ENCODE peak calls at places on chromosome 2, in seven cellular contexts. M, O, Y, U, X, H and G are unnamed samples.
A peak's percentile ranks its signal among the peaks of the same experiment; 100 is the strongest.

GRCh38 chr2:64166212-64166611 is 22.0 kb upstream of the PELI1 start:
- DNase-seq in M (no peak), O (no peak), Y (no peak), U (no peak), X (no peak), H (no peak), G (no peak)

GRCh38 chr2:127558911-127559310 is 23.4 kb downstream of the MYO7B start:
- DNase-seq in M (no peak), O (no peak), Y (no peak), U (no peak), X (no peak), H (peak; percentile 28), G (no peak)

GRCh38 chr2:10272464-10272863 is 30.2 kb upstream of the HPCAL1 start:
- DNase-seq in M (no peak), O (peak; percentile 33), Y (no peak), U (no peak), X (no peak), H (peak; percentile 14), G (no peak)

GRCh38 chr2:153872311-153873061 is 764 bp downstream of the GALNT13 start:
- DNase-seq in M (no peak), O (peak; percentile 37), Y (no peak), U (no peak), X (no peak), H (peak; percentile 61), G (no peak)

GRCh38 chr2:113980946-113981345 is 91.1 kb downstream of the ACTR3 start:
- DNase-seq in M (no peak), O (no peak), Y (peak; percentile 35), U (no peak), X (peak; percentile 90), H (no peak), G (no peak)

GRCh38 chr2:219570194-219570923 is 980 bp downstream of the OBSL1 start:
- DNase-seq in M (peak; percentile 36), O (peak; percentile 88), Y (no peak), U (no peak), X (peak; percentile 14), H (no peak), G (no peak)

GRCh38 chr2:8413589-8414135 is 268.2 kb upstream of the ID2 start:
- DNase-seq in M (no peak), O (no peak), Y (no peak), U (no peak), X (peak; percentile 35), H (no peak), G (no peak)

GRCh38 chr2:20213651-20214565 is 11.0 kb downstream of the SDC1 start:
- DNase-seq in M (no peak), O (no peak), Y (no peak), U (no peak), X (no peak), H (peak; percentile 67), G (no peak)

GRCh38 chr2:177383935-177384334 is 8.6 kb upstream of the AGPS start:
- DNase-seq in M (no peak), O (no peak), Y (no peak), U (no peak), X (no peak), H (no peak), G (no peak)

GRCh38 chr2:68980956-68981355 is 6.5 kb downstream of the GKN1 start:
- DNase-seq in M (no peak), O (no peak), Y (no peak), U (no peak), X (no peak), H (no peak), G (no peak)

GRCh38 chr2:47309952-47310800 is 92.8 kb upstream of the MSH2 start:
- DNase-seq in M (peak; percentile 69), O (no peak), Y (no peak), U (no peak), X (peak; percentile 76), H (peak; percentile 84), G (no peak)

GRCh38 chr2:59167514-59167913 is 926.4 kb upstream of the FANCL start:
- DNase-seq in M (no peak), O (peak; percentile 5), Y (no peak), U (no peak), X (no peak), H (no peak), G (no peak)

GRCh38 chr2:27078267-27079194 is at the start of gene EMILIN1:
- DNase-seq in M (no peak), O (peak; percentile 76), Y (peak; percentile 88), U (no peak), X (peak; percentile 97), H (peak; percentile 82), G (peak; percentile 98)